ENCODE peak calls at places on chromosomes 11 and 22, in five cellular contexts. M, R, D, I and W are unnamed samples.

GRCh38 chr11:122642472-122642922 is 13.0 kb upstream of the UBASH3B start:
- DNase-seq in R (no peak), D (no peak), I (no peak), M (no peak), W (no peak)

GRCh38 chr11:79363261-79363660 is 77.6 kb downstream of the TENM4 start:
- DNase-seq in D (no peak), I (no peak), R (no peak), M (no peak), W (no peak)

GRCh38 chr11:114123692-114124330 is 64.3 kb downstream of the ZBTB16 start:
- DNase-seq in I (no peak), R (no peak), D (no peak), M (no peak), W (no peak)

GRCh38 chr11:5624489-5625278 is at the start of gene TRIM34:
- DNase-seq in M (peak), D (no peak), R (peak), I (peak), W (peak)

GRCh38 chr22:26170795-26171194 is 1.5 kb downstream of the SEZ6L start:
- DNase-seq in M (no peak), D (peak), R (no peak), I (no peak), W (no peak)

GRCh38 chr11:78821371-78822306 is 247.0 kb upstream of the NARS2 start:
- DNase-seq in D (no peak), I (no peak), M (no peak), R (no peak), W (no peak)

GRCh38 chr11:128453444-128454336 is 133.7 kb downstream of the ETS1 start:
- DNase-seq in D (no peak), R (no peak), M (no peak), I (peak), W (no peak)

GRCh38 chr11:32427935-32428664 is 7.2 kb downstream of the WT1 start:
- DNase-seq in I (no peak), D (no peak), R (no peak), M (no peak), W (no peak)

GRCh38 chr22:36395061-36395849 is 7.5 kb upstream of the MYH9 start:
- DNase-seq in R (no peak), D (no peak), M (no peak), I (no peak), W (no peak)

GRCh38 chr11:130209128-130209932 is 49.7 kb downstream of the ST14 start:
- DNase-seq in I (peak), R (no peak), M (no peak), D (peak), W (no peak)

GRCh38 chr11:69563946-69564780 is 76.8 kb upstream of the CCND1 start:
- DNase-seq in D (no peak), I (no peak), M (no peak), R (no peak), W (no peak)

GRCh38 chr11:60130496-60130895 is 42.0 kb downstream of the MS4A2 start:
- DNase-seq in M (no peak), D (no peak), R (peak), I (no peak), W (peak)

GRCh38 chr11:92703431-92703830 is 266.0 kb upstream of the MTNR1B start:
- DNase-seq in D (no peak), I (no peak), R (no peak), M (no peak), W (no peak)

GRCh38 chr11:117934526-117935307 is 5.5 kb upstream of the TMPRSS13 start:
- DNase-seq in I (peak), M (no peak), R (no peak), D (no peak), W (no peak)

GRCh38 chr11:11074686-11075370 is 217.0 kb upstream of the ZBED5 start:
- DNase-seq in M (no peak), D (no peak), I (no peak), R (no peak), W (no peak)

GRCh38 chr11:11408436-11409221 is 55.6 kb upstream of the CSNK2A3 start:
- DNase-seq in D (no peak), I (no peak), R (no peak), M (no peak), W (no peak)

GRCh38 chr22:25745341-25746011 is 3.5 kb downstream of the MYO18B start:
- DNase-seq in D (no peak), M (no peak), I (no peak), R (no peak), W (no peak)

GRCh38 chr11:36139767-36140166 is 149.5 kb downstream of the COMMD9 start:
- DNase-seq in D (no peak), M (no peak), R (no peak), I (no peak), W (no peak)

GRCh38 chr22:38423512-38424503 is 31.2 kb downstream of the KCNJ4 start:
- DNase-seq in R (no peak), I (no peak), D (no peak), M (no peak), W (no peak)

GRCh38 chr22:20792966-20793332 is 19.0 kb downstream of the SERPIND1 start:
- DNase-seq in D (no peak), I (no peak), M (no peak), R (no peak), W (no peak)

GRCh38 chr11:118088531-118088930 is 1.8 kb upstream of the SMIM35 start:
- DNase-seq in D (no peak), R (no peak), M (no peak), I (no peak), W (no peak)

GRCh38 chr11:20161230-20161918 is 1.1 kb upstream of the DBX1 start:
- DNase-seq in D (peak), M (no peak), R (no peak), I (no peak), W (no peak)

GRCh38 chr11:102476812-102477211 is 24.2 kb upstream of the TMEM123 start:
- DNase-seq in R (peak), M (no peak), D (no peak), I (peak), W (no peak)

GRCh38 chr22:31346733-31347250 is 646 bp upstream of the PATZ1 start:
- DNase-seq in I (peak), M (no peak), R (no peak), D (peak), W (peak)

GRCh38 chr11:64459016-64459415 is 100.1 kb downstream of the RPS6KA4 start:
- DNase-seq in I (peak), R (no peak), M (no peak), D (no peak), W (no peak)

GRCh38 chr11:17432041-17432440 is 43.6 kb upstream of the KCNJ11 start:
- DNase-seq in D (no peak), I (no peak), M (no peak), R (no peak), W (no peak)

GRCh38 chr11:36376315-36376887 is 80.3 kb downstream of the PRR5L start:
- DNase-seq in R (no peak), D (no peak), I (peak), M (no peak), W (no peak)

GRCh38 chr11:13647391-13647790 is 21.1 kb upstream of the FAR1 start:
- DNase-seq in M (no peak), D (no peak), R (no peak), I (no peak), W (no peak)

GRCh38 chr11:108997826-108998225 is 333.0 kb downstream of the DDX10 start:
- DNase-seq in D (no peak), R (no peak), M (no peak), I (no peak), W (no peak)

GRCh38 chr11:71449596-71449995 is 1.4 kb upstream of the DHCR7 start:
- DNase-seq in D (no peak), R (peak), M (no peak), I (peak), W (no peak)

GRCh38 chr11:74696932-74697687 is 34.1 kb downstream of the CHRDL2 start:
- DNase-seq in D (no peak), I (peak), M (no peak), R (no peak), W (peak)

GRCh38 chr11:85965202-85965601 is 103.7 kb downstream of the PICALM start:
- DNase-seq in D (no peak), R (no peak), M (no peak), I (no peak), W (no peak)

GRCh38 chr11:111982019-111982464 is 43.2 kb upstream of the DLAT start:
- DNase-seq in M (peak), I (peak), D (peak), R (peak), W (peak)

GRCh38 chr11:19117760-19118097 is 761 bp downstream of the ZDHHC13 start:
- DNase-seq in M (no peak), D (no peak), R (peak), I (no peak), W (no peak)

GRCh38 chr11:8111636-8112035 is 30.6 kb downstream of the TUB start:
- DNase-seq in I (no peak), D (no peak), M (no peak), R (no peak), W (no peak)

GRCh38 chr11:94926698-94927237 is 46.6 kb downstream of the CWC15 start:
- DNase-seq in M (no peak), I (peak), R (no peak), D (peak), W (no peak)
- TF ChIP-seq CTCF in M (no peak), I (no peak), R (no peak), D (no peak), W (no peak)

GRCh38 chr11:65559535-65559934 is 1.4 kb upstream of the LTBP3 start:
- DNase-seq in M (no peak), R (no peak), I (no peak), D (no peak), W (no peak)
- H3K4me3 ChIP-seq in M (no peak), R (no peak), I (no peak), D (no peak), W (no peak)

DNA sequence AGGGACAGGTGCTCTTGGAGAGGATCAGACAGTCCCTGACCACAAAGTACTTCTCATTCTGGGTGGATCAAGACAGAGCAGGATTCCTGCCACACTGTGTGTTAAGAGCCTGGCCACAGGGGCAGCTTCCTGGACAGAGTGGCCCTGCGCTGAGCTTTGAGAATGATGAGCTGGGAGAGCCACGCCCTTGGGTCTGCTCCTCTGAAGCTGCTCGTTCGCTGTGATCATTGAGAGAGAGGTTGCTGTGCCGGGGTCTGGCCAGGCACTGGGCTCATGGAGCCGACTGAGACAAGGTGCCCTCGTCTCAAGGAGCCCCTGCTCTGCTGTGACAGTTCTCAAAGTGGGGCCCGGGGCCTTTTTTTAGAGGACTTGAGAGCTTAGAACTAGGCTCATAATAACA is 1.4 kb upstream of the MFRP start:
- DNase-seq in D (no peak), M (no peak), R (no peak), I (peak), W (no peak)
- TF ChIP-seq CTCF in D (no peak), M (no peak), R (no peak), I (no peak), W (no peak)

GRCh38 chr11:62505112-62505783 is 41.4 kb downstream of the AHNAK start:
- DNase-seq in D (peak), I (no peak), M (no peak), R (no peak), W (peak)
- H3K4me3 ChIP-seq in D (no peak), I (no peak), M (no peak), R (no peak), W (no peak)

GRCh38 chr11:72726266-72727220 is 25.7 kb downstream of the ARAP1 start:
- DNase-seq in D (no peak), M (no peak), I (no peak), R (no peak), W (no peak)
- TF ChIP-seq CTCF in D (no peak), M (no peak), I (no peak), R (no peak), W (no peak)

GRCh38 chr22:40010752-40011145 is 16.0 kb downstream of the FAM83F start:
- DNase-seq in D (no peak), M (no peak), R (no peak), I (no peak), W (no peak)

GRCh38 chr22:40009953-40010751 is 15.4 kb downstream of the FAM83F start:
- DNase-seq in R (no peak), D (no peak), I (no peak), M (no peak), W (no peak)

GRCh38 chr22:40007826-40008710 is 13.3 kb downstream of the FAM83F start:
- DNase-seq in M (no peak), R (no peak), D (no peak), I (no peak), W (no peak)

GRCh38 chr22:40009231-40009769 is 14.5 kb downstream of the FAM83F start:
- DNase-seq in D (no peak), R (no peak), I (no peak), M (no peak), W (no peak)

DNA sequence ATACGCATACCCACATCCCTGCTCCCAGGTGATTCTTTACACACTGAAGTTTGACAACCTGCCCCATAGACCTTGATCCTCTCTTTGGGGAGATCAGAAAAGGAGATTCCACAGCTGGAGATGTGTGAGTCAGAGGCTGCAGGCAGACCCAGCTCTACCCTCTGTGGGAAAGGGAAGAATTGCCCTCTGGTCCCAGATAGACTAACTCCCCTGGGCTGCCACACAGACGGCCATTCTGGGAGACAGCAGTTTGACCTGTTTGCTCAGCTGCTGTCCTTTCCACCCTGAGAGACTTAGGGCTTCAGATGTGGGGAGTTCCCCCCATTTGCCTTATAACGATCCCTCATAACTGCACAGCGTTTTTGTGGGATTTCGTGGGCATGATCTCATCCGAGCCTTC is 14.0 kb downstream of the FAM83F start:
- DNase-seq in D (no peak), R (no peak), I (no peak), M (no peak), W (no peak)
- H3K4me3 ChIP-seq in D (no peak), R (no peak), I (no peak), M (no peak), W (no peak)

GRCh38 chr11:65591939-65592814 is 3.4 kb downstream of the KCNK7 start:
- DNase-seq in R (no peak), M (no peak), I (peak), D (no peak), W (no peak)
- TF ChIP-seq CTCF in R (no peak), M (no peak), I (peak), D (no peak), W (no peak)

GRCh38 chr22:43631201-43631600 is 180.9 kb downstream of the EFCAB6 start:
- DNase-seq in D (no peak), M (no peak), I (no peak), R (no peak), W (no peak)

GRCh38 chr22:43633631-43634030 is 178.5 kb downstream of the EFCAB6 start:
- DNase-seq in R (no peak), M (no peak), D (no peak), I (no peak), W (no peak)

GRCh38 chr22:43630451-43630850 is 181.7 kb downstream of the EFCAB6 start:
- DNase-seq in R (no peak), I (no peak), M (no peak), D (no peak), W (no peak)

GRCh38 chr22:43634316-43634715 is 177.8 kb downstream of the EFCAB6 start:
- DNase-seq in D (no peak), I (no peak), M (no peak), R (no peak), W (no peak)

DNA sequence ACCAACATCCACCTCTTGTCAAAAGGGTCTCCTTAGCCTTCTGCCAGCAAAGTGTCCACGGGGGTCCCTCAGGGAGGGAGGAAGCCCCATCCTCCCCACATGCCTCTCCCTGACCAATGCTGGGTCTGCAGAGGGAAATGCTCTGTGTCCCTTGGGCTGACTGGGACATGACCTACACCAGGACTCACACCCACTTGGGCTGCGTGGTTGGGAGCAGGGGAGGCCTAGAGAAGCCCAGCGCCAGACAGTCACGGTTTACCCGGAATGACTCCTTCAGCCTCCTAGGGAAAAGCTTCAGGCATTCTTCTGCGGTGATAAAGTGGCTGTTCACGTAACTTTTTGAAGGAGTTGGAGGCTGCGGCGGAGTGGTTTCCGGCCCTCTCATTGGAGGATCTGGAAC is 180.3 kb downstream of the EFCAB6 start:
- DNase-seq in R (no peak), I (no peak), D (no peak), M (no peak), W (no peak)
- H3K4me3 ChIP-seq in R (no peak), I (no peak), D (no peak), M (no peak), W (no peak)

GRCh38 chr11:38824573-38824972 is 2226.5 kb upstream of the RAG2 start:
- DNase-seq in M (no peak), D (no peak), I (no peak), R (no peak), W (peak)
- TF ChIP-seq CTCF in M (no peak), D (peak), I (peak), R (peak), W (no peak)

DNA sequence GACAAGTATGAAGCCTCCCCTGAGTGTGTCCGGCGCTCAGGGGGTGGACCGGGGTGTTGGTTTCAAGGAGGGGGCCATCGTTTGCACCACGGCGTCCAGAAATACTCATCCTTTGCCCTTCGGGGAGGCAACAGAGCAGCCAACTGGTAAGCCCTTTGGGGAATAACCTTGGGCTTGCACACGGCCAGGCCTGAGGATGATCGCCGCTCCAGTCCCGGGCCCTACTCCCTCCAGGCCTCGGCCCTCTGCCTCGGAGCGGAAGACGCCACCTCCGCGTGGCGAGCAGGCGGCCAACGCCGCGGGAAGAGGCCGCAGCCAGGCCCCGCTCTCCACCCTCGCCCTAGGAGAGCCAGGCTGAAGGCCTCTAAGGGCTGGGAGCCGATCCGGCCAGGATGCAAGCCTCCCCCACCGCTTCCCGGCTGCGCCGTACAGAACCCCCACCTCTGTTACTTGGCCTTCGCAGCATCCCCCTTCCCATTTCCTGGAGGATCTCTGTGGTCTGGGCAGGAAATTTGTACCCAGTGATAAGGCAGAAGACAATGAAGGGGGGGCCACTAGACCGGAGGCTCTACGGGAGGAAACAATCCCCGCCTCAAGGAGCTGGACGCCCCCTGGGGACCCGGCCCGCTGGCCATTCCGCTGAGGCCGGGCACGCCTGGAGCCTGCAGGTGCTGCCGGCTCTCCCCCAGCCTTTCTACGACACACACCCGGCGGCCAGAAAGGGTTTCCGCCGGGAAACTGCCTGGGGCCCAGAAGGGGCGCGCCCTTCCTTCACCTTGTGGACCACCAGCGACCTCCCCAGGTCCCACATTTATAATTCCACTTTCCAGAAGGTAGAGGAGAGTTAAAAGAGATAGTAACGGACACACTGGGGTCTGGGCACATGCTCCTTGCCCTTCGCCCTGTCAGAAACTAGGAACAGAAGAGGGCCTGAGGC is 2.6 kb downstream of the ESAM start:
- DNase-seq in M (no peak), D (no peak), I (no peak), R (no peak), W (no peak)
- H3K4me3 ChIP-seq in M (peak), D (no peak), I (peak), R (no peak), W (no peak)